ENCODE peak calls at places on chromosomes 1 and 21, in eight cellular contexts. K, V, D, F, H, E, L and J are unnamed samples.

GRCh38 chr1:110067957-110068645 is 2.4 kb downstream of the ALX3 start:
- DNase-seq in F (no peak), V (no peak), H (no peak), D (no peak), E (peak; percentile 79), L (no peak), K (no peak), J (no peak)

GRCh38 chr1:231964955-231965354 is 338.4 kb downstream of the DISC1 start:
- DNase-seq in L (no peak), V (no peak), F (no peak), E (no peak), D (no peak), K (no peak), H (no peak), J (no peak)

GRCh38 chr1:145892486-145893087 is 6.9 kb upstream of the ANKRD35 start:
- DNase-seq in K (no peak), E (no peak), H (no peak), L (no peak), F (no peak), V (no peak), D (peak; percentile 47), J (peak; percentile 74)

GRCh38 chr1:32241011-32241763 is 5.8 kb upstream of the FAM167B start:
- DNase-seq in L (peak; percentile 64), E (peak; percentile 81), K (peak; percentile 57), F (no peak), V (peak; percentile 66), H (no peak), D (peak; percentile 76), J (peak; percentile 67)

GRCh38 chr21:45451771-45452182 is 46.8 kb downstream of the COL18A1 start:
- DNase-seq in L (no peak), D (no peak), V (no peak), F (no peak), H (no peak), E (no peak), K (no peak), J (no peak)

GRCh38 chr1:156383023-156383422 is 14.0 kb downstream of the RHBG start:
- DNase-seq in F (peak; percentile 45), K (peak; percentile 81), E (peak; percentile 89), L (peak; percentile 35), V (peak; percentile 66), H (no peak), D (peak; percentile 49), J (peak; percentile 72)

GRCh38 chr1:58785424-58786058 is 1.7 kb upstream of the JUN start:
- DNase-seq in E (peak; percentile 68), L (peak; percentile 82), H (no peak), F (no peak), V (peak; percentile 72), D (no peak), K (no peak), J (peak; percentile 61)

GRCh38 chr21:36792505-36792967 is 93.6 kb downstream of the SIM2 start:
- DNase-seq in V (no peak), E (no peak), D (no peak), L (peak; percentile 71), K (no peak), F (no peak), H (no peak), J (no peak)

GRCh38 chr1:184821658-184822057 is 67.0 kb upstream of the EDEM3 start:
- DNase-seq in H (no peak), F (no peak), E (no peak), V (no peak), K (no peak), D (no peak), L (no peak), J (no peak)

GRCh38 chr1:176460606-176461336 is 2.2 kb upstream of the PAPPA2 start:
- DNase-seq in E (no peak), D (no peak), V (no peak), F (no peak), K (no peak), H (no peak), L (no peak), J (no peak)

GRCh38 chr1:176456848-176457247 is 6.1 kb upstream of the PAPPA2 start:
- DNase-seq in K (no peak), F (no peak), H (no peak), D (no peak), E (no peak), L (no peak), V (no peak), J (no peak)

GRCh38 chr1:176461576-176461975 is 1.4 kb upstream of the PAPPA2 start:
- DNase-seq in H (no peak), V (no peak), L (no peak), D (no peak), F (no peak), E (no peak), K (no peak), J (no peak)

GRCh38 chr1:176466514-176466913 is 3.5 kb downstream of the PAPPA2 start:
- DNase-seq in E (no peak), F (no peak), V (no peak), D (no peak), H (no peak), K (peak; percentile 5), L (no peak), J (no peak)

DNA sequence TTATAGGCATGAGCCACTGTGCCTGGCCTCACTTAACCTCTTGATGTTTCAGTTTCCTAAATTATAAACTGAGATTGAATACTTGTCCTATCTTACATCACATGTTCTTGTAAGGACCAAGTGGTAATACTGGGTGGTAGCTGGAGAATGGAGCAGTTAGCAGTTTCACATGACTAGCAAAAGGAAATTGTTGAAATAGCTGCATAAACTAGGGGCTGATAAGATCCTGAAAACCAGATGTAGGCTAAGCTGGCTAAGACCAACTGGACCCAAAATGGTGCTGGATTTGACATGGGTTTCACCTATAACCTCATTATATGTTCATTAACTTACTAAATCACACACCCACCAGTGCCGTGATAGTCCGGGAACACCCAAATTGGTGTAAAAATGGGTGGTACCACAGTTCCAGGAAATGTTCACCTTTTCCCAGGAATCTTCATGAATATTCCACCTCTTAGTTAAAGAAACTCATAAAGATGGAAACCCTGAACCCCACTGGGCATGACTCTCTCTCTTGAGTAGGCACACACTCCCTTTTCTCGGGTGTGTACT is at the start of gene PAPPA2:
- DNase-seq in L (no peak), V (no peak), F (no peak), E (no peak), D (no peak), H (no peak), K (no peak), J (no peak)
- TF ChIP-seq POLR2A in L (no peak), V (no peak), F (no peak), E (no peak), D (no peak), H (no peak), K (no peak), J (no peak)

GRCh38 chr1:89545264-89546038 is 20.8 kb downstream of the LRRC8B start:
- DNase-seq in L (no peak), D (no peak), V (no peak), E (no peak), K (no peak), F (peak; percentile 16), H (no peak), J (no peak)
- TF ChIP-seq POLR2A in L (no peak), D (no peak), V (no peak), E (no peak), K (no peak), F (no peak), H (no peak), J (no peak)

GRCh38 chr1:64932962-64933295 is 33.4 kb downstream of the JAK1 start:
- DNase-seq in D (no peak), L (no peak), K (no peak), E (no peak), H (no peak), F (no peak), V (no peak), J (no peak)

GRCh38 chr1:64934115-64934880 is 32.1 kb downstream of the JAK1 start:
- DNase-seq in L (peak; percentile 66), D (peak; percentile 46), E (no peak), K (no peak), H (no peak), F (no peak), V (no peak), J (no peak)

GRCh38 chr1:64936958-64937357 is 29.4 kb downstream of the JAK1 start:
- DNase-seq in H (no peak), E (no peak), L (peak; percentile 90), F (no peak), V (peak; percentile 69), D (peak; percentile 39), K (no peak), J (no peak)

GRCh38 chr1:64935551-64936158 is 30.7 kb downstream of the JAK1 start:
- DNase-seq in V (no peak), H (no peak), D (no peak), F (no peak), E (no peak), L (peak; percentile 84), K (no peak), J (no peak)

DNA sequence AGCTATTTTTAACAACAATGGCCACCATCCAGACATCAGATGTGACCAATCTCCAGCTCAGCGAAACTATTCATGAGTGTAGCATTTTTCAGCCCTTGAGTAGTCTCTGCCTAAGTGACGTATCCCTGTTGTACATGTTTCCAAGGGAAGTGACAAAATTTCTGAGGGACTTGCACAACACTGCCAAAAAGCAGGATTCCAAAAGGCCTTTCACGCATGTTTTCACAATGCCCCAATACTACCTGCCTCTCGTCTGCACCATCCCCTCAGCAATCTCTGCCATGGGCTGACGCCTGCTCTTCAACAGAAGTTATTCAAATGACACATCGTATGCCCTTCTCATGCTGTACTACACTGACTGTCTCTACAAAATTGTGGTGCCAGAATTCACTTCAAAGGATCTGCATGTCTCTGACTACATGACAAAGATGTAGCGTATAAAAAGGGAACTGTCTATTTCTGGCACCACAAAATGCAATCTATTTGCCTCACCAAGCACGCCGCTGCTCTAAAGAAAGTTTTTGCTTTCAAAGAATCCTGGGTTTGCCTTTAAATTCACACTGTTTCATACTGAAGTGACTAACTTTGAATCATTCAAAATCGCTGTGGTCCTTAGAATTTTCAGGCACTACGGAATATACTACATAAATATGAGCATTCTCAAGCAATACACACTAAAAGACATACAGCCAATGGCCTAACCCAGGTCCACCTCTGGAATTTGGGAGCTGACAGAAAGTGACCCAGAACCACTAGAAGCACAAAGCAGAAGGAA is 32.9 kb downstream of the JAK1 start:
- DNase-seq in D (peak; percentile 33), K (no peak), H (no peak), L (peak; percentile 66), E (no peak), V (no peak), F (no peak), J (peak; percentile 57)
- TF ChIP-seq POLR2A in D (no peak), K (no peak), H (no peak), L (no peak), E (no peak), V (peak; percentile 53), F (no peak), J (no peak)

GRCh38 chr1:50702395-50702794 is 257.7 kb downstream of the FAF1 start:
- DNase-seq in E (no peak), D (no peak), H (no peak), L (no peak), V (no peak), K (no peak), F (no peak), J (no peak)

GRCh38 chr1:50701706-50702317 is 258.3 kb downstream of the FAF1 start:
- DNase-seq in F (no peak), L (no peak), V (no peak), E (no peak), D (no peak), H (no peak), K (no peak), J (no peak)

GRCh38 chr1:50704126-50704525 is 255.9 kb downstream of the FAF1 start:
- DNase-seq in D (no peak), F (peak; percentile 6), K (peak; percentile 8), V (no peak), H (no peak), L (no peak), E (no peak), J (no peak)

GRCh38 chr1:50705041-50705440 is 255.0 kb downstream of the FAF1 start:
- DNase-seq in D (no peak), H (no peak), K (no peak), L (no peak), F (no peak), E (no peak), V (no peak), J (no peak)

GRCh38 chr1:50703240-50703639 is 256.8 kb downstream of the FAF1 start:
- DNase-seq in D (no peak), H (no peak), L (no peak), V (no peak), E (no peak), F (no peak), K (no peak), J (no peak)
- TF ChIP-seq POLR2A in D (no peak), H (no peak), L (no peak), V (no peak), E (no peak), F (no peak), K (no peak), J (no peak)